ENCODE peak calls at places on chromosomes 13 and 19, in four cellular contexts. X is esophagus squamous epithelium, J is neural crest cell, R is left ventricle myocardium inferior. Q is an unnamed sample.

GRCh38 chr19:56120371-56121179 is 520 bp downstream of the ZNF787 start:
- DNase-seq in X (peak; percentile 39), J (peak; percentile 56), R (peak; percentile 83), Q (peak; percentile 71)

GRCh38 chr13:33639158-33639557 is 178.8 kb upstream of the RFC3 start:
- DNase-seq in X (no peak), J (no peak), R (no peak), Q (no peak)

GRCh38 chr19:11066326-11066725 is 22.9 kb upstream of the LDLR start:
- DNase-seq in X (no peak), J (no peak), R (no peak), Q (no peak)

GRCh38 chr19:17220207-17220758 is 5.1 kb downstream of the USE1 start:
- DNase-seq in X (no peak), J (no peak), R (no peak), Q (no peak)

GRCh38 chr13:28544026-28544425 is 49.1 kb upstream of the FLT1 start:
- DNase-seq in X (no peak), J (no peak), R (no peak), Q (no peak)

GRCh38 chr19:52936151-52936957 is 13.1 kb upstream of the ZNF888 start:
- DNase-seq in X (no peak), J (no peak), R (no peak), Q (no peak)

GRCh38 chr19:18099623-18099995 is 2.0 kb downstream of the MAST3 start:
- DNase-seq in X (no peak), J (no peak), R (no peak), Q (no peak)

GRCh38 chr19:18588611-18589379 is at the start of gene REX1BD:
- DNase-seq in X (no peak), J (peak; percentile 83), R (peak; percentile 87), Q (peak; percentile 91)

GRCh38 chr13:51974485-51974884 is 36.8 kb downstream of the ATP7B start:
- DNase-seq in X (no peak), J (no peak), R (no peak), Q (no peak)

GRCh38 chr19:18668744-18669523 is 14.5 kb upstream of the CRTC1 start:
- DNase-seq in X (no peak), J (no peak), R (no peak), Q (no peak)

GRCh38 chr19:18830488-18830887 is 1.3 kb upstream of the UPF1 start:
- DNase-seq in X (no peak), J (no peak), R (no peak), Q (no peak)

GRCh38 chr19:16423891-16424290 is 47.9 kb downstream of the EPS15L1 start:
- DNase-seq in X (no peak), J (no peak), R (no peak), Q (no peak)

GRCh38 chr19:38690832-38691231 is 43.4 kb downstream of the ACTN4 start:
- DNase-seq in X (no peak), J (no peak), R (no peak), Q (no peak)

GRCh38 chr19:10226376-10227214 is 4.5 kb downstream of the S1PR2 start:
- DNase-seq in X (no peak), J (peak; percentile 36), R (peak; percentile 83), Q (peak; percentile 22)

GRCh38 chr19:39007096-39007495 is 25.3 kb downstream of the FBXO27 start:
- DNase-seq in X (no peak), J (no peak), R (no peak), Q (no peak)

GRCh38 chr19:49859838-49860715 is 7.3 kb downstream of the PNKP start:
- DNase-seq in X (no peak), J (no peak), R (no peak), Q (no peak)

GRCh38 chr19:13906525-13906904 is 514 bp downstream of the CC2D1A start:
- DNase-seq in X (no peak), J (no peak), R (no peak), Q (no peak)

GRCh38 chr13:110812111-110812868 is 98.8 kb downstream of the ING1 start:
- DNase-seq in X (no peak), J (no peak), R (no peak), Q (no peak)

DNA sequence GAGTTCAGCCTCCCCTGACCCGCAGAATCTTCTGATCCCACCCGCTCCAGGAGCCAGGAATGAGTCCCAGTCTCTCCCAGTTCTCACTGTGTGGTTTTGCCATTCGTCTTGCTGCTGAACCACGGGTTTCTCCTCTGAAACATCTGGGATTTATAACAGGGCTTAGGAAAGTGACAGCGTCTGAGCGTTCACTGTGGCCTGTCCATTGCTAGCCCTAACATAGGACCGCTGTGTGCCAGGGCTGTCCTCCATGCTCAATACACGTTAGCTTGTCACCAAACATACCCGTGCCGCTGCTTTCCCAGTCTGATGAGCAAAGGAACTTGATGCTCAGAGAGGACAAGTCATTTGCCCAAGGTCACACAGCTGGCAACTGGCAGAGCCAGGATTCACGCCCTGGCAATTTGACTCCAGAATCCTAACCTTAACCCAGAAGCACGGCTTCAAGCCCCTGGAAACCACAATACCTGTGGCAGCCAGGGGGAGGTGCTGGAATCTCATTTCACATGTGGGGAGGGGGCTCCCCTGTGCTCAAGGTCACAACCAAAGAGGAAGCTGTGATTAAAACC is 1.1 kb upstream of the APOE start:
- DNase-seq in X (no peak), J (no peak), R (no peak), Q (no peak)
- TF ChIP-seq CTCF in X (no peak), J (peak; percentile 41), R (no peak), Q (no peak)

GRCh38 chr13:72296246-72296645 is 429.2 kb upstream of the DACH1 start:
- DNase-seq in X (no peak), J (no peak), R (no peak), Q (no peak)

GRCh38 chr13:72290962-72291681 is 424.1 kb upstream of the DACH1 start:
- DNase-seq in X (no peak), J (no peak), R (no peak), Q (no peak)

GRCh38 chr13:72295173-72295572 is 428.2 kb upstream of the DACH1 start:
- DNase-seq in X (no peak), J (no peak), R (no peak), Q (no peak)

DNA sequence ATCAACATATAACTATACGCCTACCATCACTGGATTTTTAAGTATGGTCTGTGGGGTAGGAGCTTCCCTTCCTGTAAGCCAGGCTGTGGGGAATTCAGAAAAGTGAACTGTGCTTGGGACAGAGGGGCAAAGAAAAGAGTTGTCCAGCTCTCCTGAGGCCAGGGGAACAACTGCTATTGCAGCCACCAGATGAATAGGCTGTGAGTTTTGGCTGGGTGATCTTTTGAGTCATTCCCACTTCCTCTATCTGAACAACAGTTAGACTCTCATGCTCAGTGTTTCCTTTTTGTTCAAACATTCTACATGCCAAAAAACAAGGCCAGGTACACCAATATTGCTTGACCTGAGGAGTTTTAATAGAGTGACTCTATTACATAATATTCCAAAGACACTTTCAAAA is 426.2 kb upstream of the DACH1 start:
- DNase-seq in X (no peak), J (no peak), R (no peak), Q (no peak)
- TF ChIP-seq CTCF in X (no peak), J (no peak), R (no peak), Q (no peak)

GRCh38 chr13:27290715-27291114 is 20.1 kb downstream of the RASL11A start:
- DNase-seq in X (no peak), J (no peak), R (no peak), Q (no peak)
- TF ChIP-seq CTCF in X (no peak), J (no peak), R (no peak), Q (no peak)

GRCh38 chr13:109500146-109500773 is 286.1 kb downstream of the IRS2 start:
- DNase-seq in X (no peak), J (no peak), R (no peak), Q (peak; percentile 65)
- TF ChIP-seq CTCF in X (no peak), J (peak; percentile 28), R (no peak), Q (no peak)

GRCh38 chr13:97367427-97367826 is 66.5 kb upstream of the RAP2A start:
- DNase-seq in X (no peak), J (no peak), R (no peak), Q (no peak)

GRCh38 chr13:97364031-97364430 is 69.9 kb upstream of the RAP2A start:
- DNase-seq in X (no peak), J (no peak), R (no peak), Q (no peak)

GRCh38 chr13:97364827-97365226 is 69.1 kb upstream of the RAP2A start:
- DNase-seq in X (no peak), J (no peak), R (no peak), Q (no peak)

GRCh38 chr13:97367016-97367415 is 67.0 kb upstream of the RAP2A start:
- DNase-seq in X (no peak), J (no peak), R (no peak), Q (no peak)

GRCh38 chr13:97366172-97366688 is 67.7 kb upstream of the RAP2A start:
- DNase-seq in X (no peak), J (no peak), R (no peak), Q (no peak)
- TF ChIP-seq CTCF in X (no peak), J (peak; percentile 24), R (no peak), Q (no peak)

DNA sequence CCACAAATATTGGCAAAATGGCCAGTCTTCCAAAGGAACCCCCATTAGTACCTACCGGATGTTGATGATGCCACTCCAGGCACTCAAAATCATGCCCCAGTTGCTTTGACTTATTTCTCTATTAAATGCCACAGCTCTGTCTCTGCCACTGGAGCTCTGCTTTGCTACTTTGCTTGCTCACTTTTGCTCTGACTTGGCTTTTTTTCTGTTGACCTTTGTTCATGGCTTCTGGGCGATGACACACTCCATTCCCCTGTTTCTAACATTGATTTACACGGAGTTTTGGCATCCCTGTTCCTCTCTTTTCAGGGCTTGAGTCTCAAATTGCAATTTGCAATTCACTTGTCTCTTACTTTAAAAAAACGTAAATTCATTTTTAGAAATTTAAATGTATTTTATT is 217.1 kb upstream of the SPRY2 start:
- DNase-seq in X (no peak), J (no peak), R (no peak), Q (no peak)
- TF ChIP-seq CTCF in X (no peak), J (no peak), R (no peak), Q (no peak)

GRCh38 chr13:31909889-31910551 is 121.6 kb upstream of the FRY start:
- DNase-seq in X (no peak), J (peak; percentile 68), R (no peak), Q (peak; percentile 36)

GRCh38 chr13:31912641-31913401 is 118.8 kb upstream of the FRY start:
- DNase-seq in X (no peak), J (no peak), R (no peak), Q (no peak)

GRCh38 chr13:31910633-31911032 is 120.9 kb upstream of the FRY start:
- DNase-seq in X (no peak), J (no peak), R (no peak), Q (no peak)

GRCh38 chr13:31914843-31915242 is 116.7 kb upstream of the FRY start:
- DNase-seq in X (no peak), J (no peak), R (no peak), Q (no peak)

GRCh38 chr13:31913459-31913858 is 118.1 kb upstream of the FRY start:
- DNase-seq in X (no peak), J (no peak), R (no peak), Q (no peak)
- TF ChIP-seq CTCF in X (no peak), J (no peak), R (no peak), Q (no peak)

GRCh38 chr19:41922220-41922576 is 6.1 kb downstream of the ERFL start:
- DNase-seq in X (no peak), J (no peak), R (no peak), Q (no peak)
- TF ChIP-seq CTCF in X (no peak), J (no peak), R (no peak), Q (no peak)